ENCODE peak calls at places on chromosomes 11 and 22, in eight cellular contexts. Q is neural progenitor cell, W is lower lobe of right lung, F is tibial artery, D is MM.1S, K is tibial nerve, T is cardiac muscle cell, P is heart right ventricle. L is an unnamed sample.
A peak's percentile ranks its signal among the peaks of the same experiment; 100 is the strongest.

GRCh38 chr11:77088236-77089003 is 14.2 kb upstream of the OMP start:
- DNase-seq in K (no peak), D (no peak), Q (no peak), W (peak; percentile 47), P (no peak), T (no peak), F (peak; percentile 48), L (no peak)

GRCh38 chr11:76910620-76911414 is 50.1 kb downstream of the ACER3 start:
- DNase-seq in W (no peak), F (peak; percentile 59), T (peak; percentile 48), D (no peak), P (peak; percentile 66), Q (no peak), K (peak; percentile 81), L (no peak)

GRCh38 chr11:57546869-57547518 is 9.6 kb downstream of the SMTNL1 start:
- DNase-seq in F (no peak), D (peak; percentile 29), P (no peak), W (no peak), K (no peak), T (peak; percentile 42), Q (peak; percentile 64), L (no peak)

GRCh38 chr11:101127699-101128570 is 1.7 kb downstream of the PGR start:
- DNase-seq in T (no peak), Q (peak; percentile 58), F (peak; percentile 85), P (peak; percentile 23), D (no peak), K (peak; percentile 11), W (peak; percentile 45), L (no peak)

GRCh38 chr11:94328587-94329080 is 24.3 kb downstream of the IZUMO1R start:
- DNase-seq in D (no peak), Q (no peak), W (no peak), F (no peak), K (no peak), P (no peak), T (no peak), L (no peak)

GRCh38 chr22:37267128-37267587 is 15.2 kb upstream of the CYTH4 start:
- DNase-seq in T (peak; percentile 51), F (no peak), K (no peak), P (no peak), D (peak; percentile 67), W (peak; percentile 71), Q (peak; percentile 88), L (no peak)

GRCh38 chr11:122796128-122796717 is 42.1 kb upstream of the CRTAM start:
- DNase-seq in K (peak; percentile 69), T (peak; percentile 56), D (peak; percentile 34), F (no peak), W (peak; percentile 60), Q (peak; percentile 59), P (peak; percentile 32), L (no peak)

GRCh38 chr11:130706572-130706971 is 209.7 kb downstream of the SNX19 start:
- DNase-seq in P (no peak), Q (no peak), T (peak; percentile 72), W (no peak), D (no peak), F (no peak), K (no peak), L (no peak)

GRCh38 chr11:82185925-82186324 is 547.7 kb downstream of the FAM181B start:
- DNase-seq in K (no peak), Q (no peak), P (no peak), F (no peak), T (no peak), W (no peak), D (no peak), L (no peak)

GRCh38 chr22:20803696-20804324 is 29.9 kb downstream of the SERPIND1 start:
- DNase-seq in T (peak; percentile 56), F (peak; percentile 38), P (peak; percentile 16), Q (peak; percentile 67), W (no peak), D (no peak), K (no peak), L (no peak)

GRCh38 chr11:112292785-112293407 is 32.2 kb upstream of the PLET1 start:
- DNase-seq in F (peak; percentile 82), T (peak; percentile 89), W (no peak), D (no peak), K (peak; percentile 63), P (no peak), Q (no peak), L (peak; percentile 58)

GRCh38 chr11:96271777-96272176 is 71.2 kb downstream of the MAML2 start:
- DNase-seq in K (no peak), F (no peak), W (no peak), Q (no peak), T (no peak), D (no peak), P (no peak), L (no peak)

GRCh38 chr11:117814766-117815261 is 9.7 kb downstream of the FXYD2 start:
- DNase-seq in W (peak; percentile 82), D (peak; percentile 89), K (peak; percentile 57), F (no peak), P (no peak), T (peak; percentile 42), Q (peak; percentile 56), L (no peak)

GRCh38 chr11:44071157-44071556 is 5.1 kb downstream of the ACCS start:
- DNase-seq in P (no peak), K (no peak), W (no peak), F (no peak), T (no peak), D (no peak), Q (no peak), L (no peak)

GRCh38 chr11:1652026-1652425 is 22.5 kb downstream of the KRTAP5-5 start:
- DNase-seq in P (no peak), D (no peak), T (no peak), K (no peak), W (no peak), F (peak; percentile 60), Q (no peak), L (no peak)

GRCh38 chr11:76623171-76623883 is 47.2 kb downstream of the LRRC32 start:
- DNase-seq in D (no peak), F (no peak), P (no peak), Q (no peak), W (no peak), K (no peak), T (peak; percentile 71), L (no peak)

GRCh38 chr11:46410021-46410420 is 18.4 kb upstream of the CHRM4 start:
- DNase-seq in T (peak; percentile 36), K (no peak), P (no peak), D (no peak), Q (peak; percentile 79), W (no peak), F (peak; percentile 53), L (no peak)

GRCh38 chr11:129973068-129973467 is 29.6 kb downstream of the PRDM10 start:
- DNase-seq in F (no peak), T (no peak), Q (no peak), K (no peak), D (peak; percentile 15), P (no peak), W (no peak), L (no peak)

GRCh38 chr22:22721681-22722309 is 77.4 kb downstream of the GGTLC2 start:
- DNase-seq in K (no peak), D (no peak), P (no peak), Q (no peak), F (no peak), W (peak; percentile 73), T (peak; percentile 84), L (no peak)

DNA sequence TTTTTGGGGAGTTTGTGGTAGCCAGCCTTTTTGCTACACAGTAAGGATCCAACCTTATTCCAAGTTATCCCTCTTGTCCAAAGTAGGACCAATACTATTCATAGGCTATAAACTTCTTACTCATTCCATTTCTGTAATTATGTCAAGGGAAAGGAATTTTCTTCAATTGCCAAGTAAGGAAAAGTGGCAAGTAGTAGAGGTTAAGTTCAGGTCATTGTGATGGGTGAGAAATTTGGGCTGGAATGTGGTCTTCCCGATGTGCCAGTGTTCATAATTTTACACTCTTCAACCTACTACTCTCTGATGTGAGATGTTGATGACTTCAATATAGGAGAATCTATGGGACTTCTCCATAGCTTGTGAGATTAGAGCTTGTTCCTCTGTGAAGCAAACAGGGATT is 648.8 kb downstream of the METTL15 start:
- DNase-seq in F (no peak), Q (no peak), T (peak; percentile 87), D (no peak), P (no peak), W (no peak), K (no peak), L (no peak)
- TF ChIP-seq CTCF in F (no peak), Q (no peak), T (no peak), D (no peak), P (no peak), W (no peak), K (no peak), L (no peak)

GRCh38 chr11:78315724-78316123 is 101.9 kb downstream of the GAB2 start:
- DNase-seq in Q (no peak), F (no peak), W (no peak), T (no peak), D (no peak), K (no peak), P (no peak), L (no peak)

GRCh38 chr11:78314753-78315152 is 102.9 kb downstream of the GAB2 start:
- DNase-seq in F (no peak), T (no peak), K (no peak), Q (no peak), W (no peak), D (no peak), P (no peak), L (no peak)

GRCh38 chr11:78319453-78319955 is 98.1 kb downstream of the GAB2 start:
- DNase-seq in P (no peak), W (no peak), F (no peak), K (no peak), T (peak; percentile 20), Q (no peak), D (no peak), L (no peak)

GRCh38 chr11:78318733-78319132 is 98.9 kb downstream of the GAB2 start:
- DNase-seq in Q (peak; percentile 63), T (no peak), P (no peak), D (no peak), K (no peak), W (no peak), F (no peak), L (no peak)

GRCh38 chr11:78318321-78318720 is 99.3 kb downstream of the GAB2 start:
- DNase-seq in D (no peak), W (no peak), P (no peak), F (no peak), K (no peak), Q (no peak), T (peak; percentile 38), L (no peak)
- H3K27ac ChIP-seq in D (no peak overlapping the region), W (no peak overlapping the region), P (no peak overlapping the region), F (peak overlapping the region; percentile 53), K (no peak overlapping the region), Q (peak overlapping the region; percentile 69), T (no peak overlapping the region), L (peak overlapping the region; percentile 12)

GRCh38 chr11:70082829-70083228 is 4.7 kb downstream of the ANO1 start:
- DNase-seq in F (no peak), T (no peak), Q (no peak), W (no peak), P (no peak), D (peak; percentile 9), K (no peak), L (no peak)
- TF ChIP-seq CTCF in F (no peak), T (no peak), Q (peak; percentile 53), W (no peak), P (no peak), D (peak; percentile 29), K (no peak), L (no peak)

DNA sequence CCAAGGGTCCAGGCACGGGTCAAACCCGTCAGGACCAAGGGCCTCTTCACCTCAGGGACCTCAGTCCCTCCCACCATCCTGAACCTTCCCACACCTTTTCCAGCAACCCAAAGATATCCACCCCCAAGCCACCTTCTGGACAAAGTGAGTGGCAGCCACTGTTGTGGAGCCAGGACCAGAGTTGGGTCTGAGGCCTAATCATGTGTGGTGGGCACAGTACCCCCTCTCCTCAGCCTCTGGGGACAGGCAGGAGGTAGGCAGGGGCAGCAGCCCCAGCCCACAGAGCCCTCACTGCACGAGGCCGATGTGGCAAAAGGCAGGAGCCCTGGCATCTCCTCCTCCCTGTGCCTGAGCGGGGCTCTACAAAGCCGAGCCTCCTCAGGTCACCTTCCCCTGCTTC is 2.5 kb downstream of the KCNJ11 start:
- DNase-seq in T (no peak), W (no peak), P (no peak), K (no peak), Q (no peak), D (no peak), F (no peak), L (no peak)
- H3K27ac ChIP-seq in T (peak overlapping the region; percentile 88), W (no peak overlapping the region), P (peak overlapping the region; percentile 80), K (no peak overlapping the region), Q (no peak overlapping the region), D (peak overlapping the region; percentile 33), F (peak overlapping the region; percentile 74), L (peak overlapping the region; percentile 71)